ENCODE peak calls at places on chromosomes 7 and 10, in seven cellular contexts. H is Peyer's patch, A is pancreas, S is IMR-90, L is osteocyte, T is cardiac muscle cell, W is hepatocyte. F is an unnamed sample.

GRCh38 chr7:36154255-36155212 is 1.5 kb downstream of the EEPD1 start:
- DNase-seq in T (no peak), L (no peak), A (no peak), H (no peak), W (peak), S (no peak), F (no peak)

GRCh38 chr7:116899308-116899707 is 36.9 kb downstream of the CAPZA2 start:
- DNase-seq in S (no peak), W (no peak), T (peak), H (no peak), A (no peak), L (no peak), F (no peak)

GRCh38 chr7:29449569-29450260 is 113.9 kb upstream of the PRR15 start:
- DNase-seq in A (no peak), L (no peak), S (no peak), T (no peak), H (no peak), W (peak), F (no peak)

GRCh38 chr7:113209449-113210203 is 91.3 kb upstream of the SMIM30 start:
- DNase-seq in T (no peak), H (no peak), L (no peak), S (peak), A (no peak), W (no peak), F (no peak)

GRCh38 chr10:114388275-114388674 is 16.0 kb downstream of the AFAP1L2 start:
- DNase-seq in W (no peak), H (no peak), S (no peak), A (no peak), T (no peak), L (no peak), F (no peak)

GRCh38 chr10:28496481-28496961 is 36.4 kb upstream of the WAC start:
- DNase-seq in H (no peak), W (no peak), L (no peak), T (no peak), S (no peak), A (no peak), F (no peak)

GRCh38 chr10:21500578-21500910 is 24.9 kb downstream of the SKIDA1 start:
- DNase-seq in T (no peak), A (no peak), W (no peak), L (peak), S (no peak), H (no peak), F (no peak)

GRCh38 chr7:128865996-128866877 is 3.6 kb downstream of the ATP6V1F start:
- DNase-seq in A (no peak), W (no peak), S (no peak), H (no peak), L (no peak), T (no peak), F (no peak)

GRCh38 chr10:73084209-73084608 is 12.5 kb downstream of the P4HA1 start:
- DNase-seq in H (no peak), S (no peak), A (no peak), W (no peak), L (no peak), T (no peak), F (no peak)

DNA sequence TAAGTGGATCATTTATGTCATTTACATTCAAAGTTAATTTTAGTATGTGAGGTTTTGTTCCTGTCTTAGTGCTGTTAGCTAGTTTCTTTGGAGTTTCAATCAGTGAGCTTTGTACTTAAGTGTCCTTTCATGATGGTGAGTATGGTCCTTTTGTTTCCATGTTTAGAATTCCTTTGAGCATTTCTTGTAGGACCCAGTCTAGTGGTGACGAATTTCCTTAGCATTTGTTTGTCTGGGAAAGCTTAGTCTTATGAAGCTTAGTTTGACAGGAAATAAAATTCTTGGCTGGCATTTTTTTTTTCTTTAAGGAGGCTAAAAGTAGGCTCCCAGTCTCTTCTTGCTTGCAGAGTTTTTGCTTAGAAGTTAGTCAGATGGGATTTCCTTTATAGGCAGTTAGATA is 209.1 kb upstream of the SEMA3C start:
- DNase-seq in L (no peak), T (no peak), W (no peak), A (no peak), H (no peak), S (peak), F (no peak)
- TF ChIP-seq CTCF in L (no peak), T (no peak), W (no peak), A (no peak), H (no peak), S (no peak), F (no peak)

DNA sequence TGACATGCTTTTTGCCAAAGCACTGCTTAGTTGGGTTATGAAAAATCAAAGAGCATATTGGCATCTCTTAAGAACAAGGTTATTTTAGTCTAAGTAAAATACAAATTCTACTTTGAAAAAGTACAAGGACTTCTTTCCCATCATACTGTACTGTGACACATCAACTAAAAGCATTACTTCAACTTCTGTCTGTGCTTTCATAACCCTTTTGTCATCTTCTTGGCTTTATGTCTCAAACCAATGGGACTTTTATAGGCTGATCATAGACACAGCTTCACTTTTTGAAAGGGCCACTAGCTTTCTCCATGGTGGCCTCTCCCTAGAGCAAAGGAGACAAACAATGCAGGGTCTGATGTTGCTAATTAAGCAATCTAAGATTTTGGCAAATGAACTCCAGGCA is 188.9 kb upstream of the CSTF2T start:
- DNase-seq in S (no peak), L (no peak), W (no peak), A (no peak), H (no peak), T (no peak), F (no peak)
- TF ChIP-seq CTCF in S (no peak), L (no peak), W (no peak), A (no peak), H (no peak), T (no peak), F (no peak)

GRCh38 chr7:70189776-70190175 is 591.5 kb downstream of the AUTS2 start:
- DNase-seq in T (no peak), W (no peak), L (no peak), S (no peak), H (no peak), A (no peak), F (no peak)

GRCh38 chr7:70190266-70190665 is 592.0 kb downstream of the AUTS2 start:
- DNase-seq in A (no peak), L (no peak), T (no peak), H (no peak), W (no peak), S (no peak), F (no peak)

GRCh38 chr7:70189261-70189660 is 591.0 kb downstream of the AUTS2 start:
- DNase-seq in T (no peak), H (no peak), L (no peak), W (no peak), A (no peak), S (no peak), F (no peak)

DNA sequence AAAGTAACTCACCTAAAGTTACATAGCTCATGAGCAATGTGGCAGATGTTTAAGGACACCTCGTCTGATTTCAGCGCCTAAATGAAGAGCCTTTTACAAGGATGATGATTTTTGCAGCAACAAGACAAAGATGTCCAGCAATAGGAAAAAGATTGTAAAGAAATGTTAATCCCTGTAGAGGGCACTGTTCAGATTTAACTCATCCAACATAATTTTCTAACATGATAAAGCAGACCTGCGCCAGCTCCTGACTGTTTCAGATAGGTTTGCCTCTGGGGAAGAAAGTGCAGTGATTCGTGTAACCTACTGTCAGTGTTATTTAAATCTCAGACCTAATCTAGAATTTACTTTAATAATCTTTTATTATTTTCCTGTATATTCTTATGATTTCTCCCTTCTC is 595.2 kb downstream of the AUTS2 start:
- DNase-seq in L (no peak), A (no peak), H (no peak), S (peak), W (peak), T (peak), F (no peak)
- TF ChIP-seq CTCF in L (peak), A (no peak), H (peak), S (peak), W (peak), T (peak), F (no peak)

GRCh38 chr7:110131344-110131743 is 959.6 kb upstream of the LRRN3 start:
- DNase-seq in S (no peak), L (no peak), A (no peak), W (no peak), T (no peak), H (no peak), F (no peak)

GRCh38 chr7:110129159-110129558 is 961.8 kb upstream of the LRRN3 start:
- DNase-seq in H (no peak), A (no peak), L (no peak), W (no peak), T (no peak), S (no peak), F (no peak)

DNA sequence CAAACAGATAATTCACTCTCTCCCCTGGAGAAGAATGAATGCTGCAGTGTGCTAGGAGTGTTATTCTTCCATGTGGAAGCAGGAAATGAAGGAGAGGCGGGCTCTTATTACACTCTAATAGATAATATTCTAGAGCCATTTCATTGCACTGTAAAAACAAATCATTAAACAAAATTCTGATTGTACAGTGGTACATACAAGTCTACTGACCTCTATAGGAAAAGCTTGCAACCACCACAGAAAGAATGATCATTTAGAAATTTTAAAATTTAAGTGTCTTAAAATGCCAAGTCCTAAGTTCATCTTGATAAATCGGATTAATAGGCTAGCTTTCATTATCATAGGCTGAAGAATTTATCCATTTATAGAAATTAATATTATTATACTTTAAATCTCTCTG is 960.3 kb upstream of the LRRN3 start:
- DNase-seq in L (no peak), A (no peak), S (peak), H (no peak), W (no peak), T (no peak), F (no peak)
- TF ChIP-seq CTCF in L (peak), A (no peak), S (peak), H (no peak), W (peak), T (no peak), F (no peak)

F was measured in CD14-positive monocyte.